ENCODE peak calls at places on chromosomes 16 and 17, in nine cellular contexts. H is PC-3; C is GM23338; G is cardiac fibroblast; B is CD8-positive, alpha-beta memory T cell; E is suprapubic skin; A is lower lobe of right lung; F is SJCRH30; S is cardiac muscle cell. X is an unnamed sample.

GRCh38 chr16:67805718-67806427 is 487 bp downstream of the RANBP10 start:
- DNase-seq in B (no peak), C (peak), S (peak), E (no peak), H (no peak), A (peak), G (no peak), F (peak), X (no peak)

GRCh38 chr16:54812229-54812628 is 118.4 kb upstream of the IRX5 start:
- DNase-seq in C (no peak), A (no peak), H (no peak), E (no peak), B (no peak), F (peak), G (peak), S (no peak), X (no peak)

GRCh38 chr16:88013766-88014165 is 62.5 kb downstream of the BANP start:
- DNase-seq in G (no peak), B (no peak), H (peak), C (no peak), F (no peak), E (no peak), A (no peak), S (no peak), X (no peak)

GRCh38 chr17:759964-760363 is 7.9 kb upstream of the GEMIN4 start:
- DNase-seq in F (no peak), C (no peak), B (no peak), G (no peak), A (no peak), H (no peak), S (no peak), E (no peak), X (no peak)

GRCh38 chr17:76697702-76698465 is 12.9 kb downstream of the MXRA7 start:
- DNase-seq in H (no peak), A (no peak), E (no peak), F (peak), G (peak), B (no peak), S (peak), C (peak), X (no peak)

GRCh38 chr17:43562679-43563146 is 16.6 kb upstream of the ETV4 start:
- DNase-seq in B (no peak), G (no peak), H (no peak), S (peak), E (no peak), C (peak), A (no peak), F (no peak), X (no peak)

GRCh38 chr16:89000207-89000959 is 23.4 kb upstream of the CBFA2T3 start:
- DNase-seq in E (no peak), S (no peak), G (no peak), H (no peak), F (no peak), C (no peak), A (no peak), B (no peak), X (no peak)

GRCh38 chr17:66420961-66421371 is 118.6 kb downstream of the PRKCA start:
- DNase-seq in S (no peak), A (no peak), B (no peak), G (peak), H (peak), E (no peak), F (no peak), C (no peak), X (no peak)

GRCh38 chr16:55672471-55672870 is 16.7 kb downstream of the SLC6A2 start:
- DNase-seq in A (no peak), F (no peak), C (no peak), S (no peak), H (no peak), B (no peak), G (peak), E (no peak), X (no peak)

GRCh38 chr17:68599091-68599872 is 1.9 kb downstream of the FAM20A start:
- DNase-seq in C (peak), H (peak), G (no peak), A (no peak), F (no peak), B (no peak), E (no peak), S (no peak), X (no peak)

GRCh38 chr16:48558269-48558915 is 51.6 kb downstream of the N4BP1 start:
- DNase-seq in H (no peak), F (no peak), E (no peak), A (no peak), B (no peak), G (peak), C (no peak), S (no peak), X (no peak)

GRCh38 chr16:5488581-5488980 is 391.0 kb upstream of the EEF2KMT start:
- DNase-seq in C (no peak), S (no peak), F (no peak), E (no peak), G (no peak), B (no peak), A (no peak), H (no peak), X (no peak)

GRCh38 chr16:62408760-62409159 is 372.5 kb upstream of the CDH8 start:
- DNase-seq in E (no peak), F (no peak), C (peak), S (peak), A (no peak), B (no peak), G (no peak), H (no peak), X (no peak)

GRCh38 chr17:67033613-67034012 is 10.7 kb upstream of the CACNG1 start:
- DNase-seq in C (no peak), F (no peak), B (no peak), E (no peak), H (no peak), G (no peak), S (no peak), A (peak), X (no peak)

GRCh38 chr16:27638833-27639587 is 89.1 kb downstream of the KATNIP start:
- DNase-seq in H (no peak), B (no peak), S (no peak), C (no peak), E (no peak), A (no peak), F (no peak), G (no peak), X (no peak)

GRCh38 chr16:85556456-85557082 is 56.6 kb upstream of the GSE1 start:
- DNase-seq in G (no peak), H (peak), A (peak), C (peak), F (peak), B (peak), S (peak), E (no peak), X (no peak)

GRCh38 chr17:67800495-67800928 is 24.8 kb upstream of the BPTF start:
- DNase-seq in B (peak), S (peak), H (peak), A (peak), F (peak), C (peak), E (peak), G (peak), X (no peak)

GRCh38 chr17:4858068-4858879 is 25.1 kb downstream of the MINK1 start:
- DNase-seq in F (peak), C (peak), G (peak), H (peak), S (no peak), E (no peak), A (no peak), B (no peak), X (no peak)

GRCh38 chr17:31854672-31855071 is 4.4 kb downstream of the COPRS start:
- DNase-seq in C (no peak), F (no peak), G (peak), B (no peak), H (no peak), S (no peak), A (no peak), E (no peak), X (no peak)

GRCh38 chr17:55458977-55459376 is 37.3 kb upstream of the MMD start:
- DNase-seq in C (no peak), H (peak), S (no peak), F (no peak), E (no peak), B (no peak), A (no peak), G (peak), X (no peak)

GRCh38 chr16:14150796-14151195 is 79.7 kb downstream of the MRTFB start:
- DNase-seq in A (no peak), B (no peak), E (no peak), C (no peak), S (no peak), G (peak), F (no peak), H (no peak), X (no peak)

DNA sequence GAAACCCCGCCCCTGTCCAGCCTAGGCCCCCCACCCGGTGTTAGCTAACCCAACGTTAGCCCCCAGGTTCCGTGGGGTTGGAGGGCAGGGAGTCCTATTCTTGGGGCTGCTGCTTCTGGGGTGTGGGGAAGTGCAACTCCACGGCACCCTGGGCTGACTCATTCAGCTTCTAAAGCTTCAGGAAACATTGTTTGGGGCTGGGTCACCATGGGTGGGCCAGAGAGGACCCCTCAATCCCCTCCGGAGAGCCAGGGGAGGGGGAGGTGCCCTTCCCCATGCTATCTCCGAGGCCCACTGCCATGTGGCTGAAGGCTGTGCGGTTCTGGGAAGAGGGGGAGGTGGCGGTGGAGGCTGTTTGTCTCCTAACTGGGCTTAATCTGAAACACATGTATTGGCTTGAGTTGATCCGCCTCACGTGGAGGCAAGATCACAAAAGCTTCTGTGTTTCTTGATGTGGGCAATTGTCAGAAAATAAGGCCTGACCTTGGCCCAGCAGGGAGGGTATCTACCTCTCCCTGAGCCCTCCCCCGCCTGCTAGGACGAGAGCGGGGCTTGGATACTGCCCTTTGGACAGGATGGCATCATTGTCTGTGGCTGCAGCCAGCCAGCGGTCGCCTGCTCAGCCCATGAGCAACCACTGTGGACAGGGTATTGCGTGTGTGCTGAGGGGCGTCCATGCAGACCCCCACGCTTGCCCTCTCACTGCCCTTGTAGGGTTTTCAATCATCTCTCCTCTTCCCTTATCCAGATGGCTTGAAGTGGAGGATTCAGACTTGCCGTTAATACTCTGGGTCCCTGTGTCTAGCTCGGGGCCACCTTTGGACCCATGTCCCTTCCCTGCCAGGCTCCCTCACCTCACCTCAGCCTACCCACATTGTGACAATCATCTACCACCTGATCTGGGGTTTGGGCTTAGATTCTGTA is 1.3 kb downstream of the SERPINF1 start:
- DNase-seq in G (peak), E (no peak), H (no peak), S (no peak), B (no peak), F (peak), C (peak), A (no peak), X (no peak)
- H3K4me3 ChIP-seq in G (peak), E (peak), H (no peak), S (peak), B (no peak), F (peak), C (peak), A (peak), X (no peak)

GRCh38 chr17:74858672-74859438 is 830 bp downstream of the GRIN2C start:
- DNase-seq in H (no peak), F (no peak), S (no peak), E (no peak), C (no peak), A (no peak), B (no peak), G (no peak), X (no peak)

GRCh38 chr17:74859439-74860228 is at the start of gene GRIN2C:
- DNase-seq in B (peak), H (no peak), E (no peak), C (no peak), A (no peak), F (no peak), S (peak), G (no peak), X (no peak)

GRCh38 chr17:74861554-74862107 is 1.9 kb upstream of the GRIN2C start:
- DNase-seq in C (peak), F (no peak), A (no peak), B (no peak), E (no peak), H (no peak), S (no peak), G (no peak), X (no peak)

GRCh38 chr17:74860999-74861553 is 1.4 kb upstream of the GRIN2C start:
- DNase-seq in B (no peak), A (no peak), E (no peak), F (no peak), G (no peak), S (no peak), C (peak), H (no peak), X (no peak)

DNA sequence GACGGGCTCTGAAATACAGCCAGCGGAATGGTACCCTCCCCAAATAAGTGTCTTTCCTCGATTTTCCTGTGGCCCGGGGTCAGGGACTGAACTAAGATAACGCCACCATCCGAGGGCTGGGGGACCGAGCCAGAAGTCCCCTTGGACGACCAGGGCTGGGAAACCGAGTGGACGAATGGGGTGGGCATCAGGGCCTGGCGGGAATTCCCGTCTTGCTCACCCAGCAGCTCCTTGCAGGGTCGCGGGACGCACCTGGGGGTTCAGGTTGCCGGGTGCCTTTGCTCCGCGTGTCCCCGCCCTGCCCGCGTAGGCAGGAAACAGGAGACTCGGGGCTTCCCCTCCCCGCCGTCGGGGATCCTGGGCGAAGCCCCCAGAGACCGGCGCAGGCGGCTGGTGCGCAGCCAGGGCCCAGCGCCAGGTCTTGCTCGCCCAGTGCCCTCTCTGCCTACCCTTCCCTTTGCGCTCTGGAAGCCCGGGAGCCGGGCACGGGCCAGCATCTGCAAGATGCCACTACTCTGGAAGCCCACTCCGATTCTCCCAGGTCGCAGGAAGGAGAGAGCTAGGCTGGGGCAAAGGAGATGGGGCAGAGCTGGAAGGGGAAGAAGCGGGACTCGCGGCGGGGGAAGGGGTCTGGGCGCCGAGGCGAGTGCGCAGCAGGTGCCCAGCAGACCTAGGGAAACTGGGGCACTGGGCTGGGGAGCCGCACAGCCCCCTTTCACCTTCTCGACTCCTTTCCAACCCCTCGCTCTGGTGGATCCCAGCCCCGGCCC is 729 bp upstream of the GRIN2C start:
- DNase-seq in F (no peak), C (peak), H (no peak), G (no peak), E (no peak), A (no peak), B (peak), S (no peak), X (no peak)
- H3K4me3 ChIP-seq in F (no peak), C (peak), H (no peak), G (no peak), E (peak), A (peak), B (peak), S (peak), X (no peak)

DNA sequence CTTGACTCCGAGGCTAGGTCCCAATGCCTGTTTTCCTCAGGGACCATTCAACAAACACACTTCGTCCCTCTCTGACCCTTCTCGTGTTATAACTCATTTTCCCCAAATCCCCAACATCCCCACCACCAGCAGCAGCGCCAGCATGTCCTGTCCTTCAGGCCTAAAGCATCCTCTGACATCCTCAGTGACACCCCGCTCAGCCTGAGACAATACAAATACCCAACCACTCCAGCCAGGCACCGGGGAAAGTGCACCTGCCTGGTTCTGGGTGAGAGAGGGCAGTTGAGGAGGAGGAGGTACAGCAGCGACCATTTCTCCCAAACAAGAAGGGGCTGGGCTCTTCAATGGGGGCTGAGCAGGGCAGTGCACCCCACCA is 4.7 kb downstream of the MNT start:
- DNase-seq in A (no peak), H (no peak), B (no peak), S (no peak), E (no peak), F (no peak), C (no peak), G (no peak), X (no peak)
- H3K4me3 ChIP-seq in A (peak), H (peak), B (no peak), S (peak), E (peak), F (peak), C (peak), G (peak), X (no peak)

GRCh38 chr17:79214459-79214858 is 139.8 kb downstream of the ENGASE start:
- DNase-seq in C (no peak), F (no peak), S (no peak), B (no peak), E (no peak), A (no peak), G (no peak), H (no peak), X (no peak)
- H3K4me3 ChIP-seq in C (no peak), F (no peak), S (no peak), B (no peak), E (no peak), A (no peak), G (no peak), H (no peak), X (no peak)

GRCh38 chr16:24610421-24610765 is 71.0 kb downstream of the RBBP6 start:
- DNase-seq in E (no peak), C (peak), F (no peak), S (peak), H (peak), G (peak), A (no peak), B (no peak), X (no peak)
- H3K4me3 ChIP-seq in E (peak), C (peak), F (no peak), S (peak), H (peak), G (peak), A (peak), B (no peak), X (no peak)

DNA sequence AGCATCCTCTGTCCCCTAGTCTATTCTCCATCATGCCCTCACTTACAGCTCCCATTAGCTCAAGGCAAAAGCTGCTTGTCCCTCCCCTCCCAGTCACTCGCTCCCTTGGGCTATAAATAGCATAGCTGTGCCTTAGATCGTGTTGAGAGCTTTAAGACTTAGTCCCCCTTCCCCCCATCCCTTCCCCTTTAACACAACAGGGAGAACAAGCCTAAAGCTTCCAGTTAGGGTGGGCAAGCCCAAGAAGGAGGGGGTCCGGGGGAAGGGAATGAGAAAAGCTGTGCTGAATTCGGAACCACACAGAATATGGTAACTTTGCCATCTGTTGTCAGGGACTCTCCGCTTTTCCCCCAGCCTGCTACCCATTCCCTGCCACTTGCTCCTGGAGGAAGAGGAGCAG is 4.9 kb upstream of the HIGD1B start:
- DNase-seq in E (no peak), F (peak), C (peak), B (no peak), S (peak), G (no peak), H (no peak), A (no peak), X (no peak)
- H3K4me3 ChIP-seq in E (no peak), F (no peak), C (peak), B (no peak), S (no peak), G (no peak), H (no peak), A (no peak), X (no peak)

X was measured in Jurkat, Clone E6-1.